ENCODE peak calls at places on chromosomes 6 and 20, in nine cellular contexts. One of them, this sample, is unnamed.
A peak's percentile ranks its signal among the peaks of the same experiment; 100 is the strongest.

GRCh38 chr6:131828080-131828479 is 20.3 kb downstream of the ENPP1 start:
- DNase-seq in lung: no peak
- DNase-seq in CD8-positive, alpha-beta T cell: no peak
- DNase-seq in kidney epithelial cell: no peak
- DNase-seq in fibroblast of gingiva: peak; percentile 36
- DNase-seq in ELR: peak; percentile 40
- DNase-seq in endothelial cell: no peak
- DNase-seq in GM13976: no peak
- DNase-seq in OCI-LY7: no peak
- DNase-seq in this sample: no peak

GRCh38 chr20:3814928-3815495 is 5.3 kb upstream of the AP5S1 start:
- DNase-seq in OCI-LY7: no peak
- DNase-seq in lung: no peak
- DNase-seq in fibroblast of gingiva: no peak
- DNase-seq in GM13976: no peak
- DNase-seq in kidney epithelial cell: no peak
- DNase-seq in ELR: no peak
- DNase-seq in CD8-positive, alpha-beta T cell: no peak
- DNase-seq in endothelial cell: no peak
- DNase-seq in this sample: no peak

GRCh38 chr20:60102665-60103210 is 144.5 kb downstream of the CDH26 start:
- DNase-seq in lung: no peak
- DNase-seq in CD8-positive, alpha-beta T cell: no peak
- DNase-seq in OCI-LY7: no peak
- DNase-seq in fibroblast of gingiva: no peak
- DNase-seq in kidney epithelial cell: no peak
- DNase-seq in endothelial cell: no peak
- DNase-seq in GM13976: no peak
- DNase-seq in ELR: peak; percentile 3
- DNase-seq in this sample: no peak

GRCh38 chr6:108187519-108187918 is 21.7 kb downstream of the NR2E1 start:
- DNase-seq in fibroblast of gingiva: no peak
- DNase-seq in endothelial cell: no peak
- DNase-seq in OCI-LY7: no peak
- DNase-seq in CD8-positive, alpha-beta T cell: no peak
- DNase-seq in kidney epithelial cell: no peak
- DNase-seq in ELR: no peak
- DNase-seq in GM13976: no peak
- DNase-seq in lung: no peak
- DNase-seq in this sample: no peak

GRCh38 chr6:161748535-161749386 is 474.9 kb upstream of the AGPAT4 start:
- DNase-seq in fibroblast of gingiva: peak; percentile 4
- DNase-seq in OCI-LY7: peak; percentile 19
- DNase-seq in GM13976: peak; percentile 22
- DNase-seq in kidney epithelial cell: no peak
- DNase-seq in endothelial cell: peak; percentile 85
- DNase-seq in CD8-positive, alpha-beta T cell: no peak
- DNase-seq in ELR: peak; percentile 38
- DNase-seq in lung: no peak
- DNase-seq in this sample: no peak

GRCh38 chr6:148405893-148406292 is 63.3 kb downstream of the SASH1 start:
- DNase-seq in OCI-LY7: no peak
- DNase-seq in endothelial cell: no peak
- DNase-seq in ELR: no peak
- DNase-seq in GM13976: no peak
- DNase-seq in lung: no peak
- DNase-seq in kidney epithelial cell: no peak
- DNase-seq in fibroblast of gingiva: no peak
- DNase-seq in CD8-positive, alpha-beta T cell: no peak
- DNase-seq in this sample: no peak

GRCh38 chr20:45340951-45341350 is 7.3 kb downstream of the SDC4 start:
- DNase-seq in GM13976: no peak
- DNase-seq in endothelial cell: no peak
- DNase-seq in CD8-positive, alpha-beta T cell: no peak
- DNase-seq in fibroblast of gingiva: no peak
- DNase-seq in OCI-LY7: no peak
- DNase-seq in kidney epithelial cell: no peak
- DNase-seq in ELR: no peak
- DNase-seq in lung: no peak
- DNase-seq in this sample: no peak

GRCh38 chr6:12804967-12805645 is 88.5 kb downstream of the PHACTR1 start:
- DNase-seq in GM13976: no peak
- DNase-seq in fibroblast of gingiva: no peak
- DNase-seq in ELR: peak; percentile 28
- DNase-seq in lung: no peak
- DNase-seq in kidney epithelial cell: no peak
- DNase-seq in OCI-LY7: no peak
- DNase-seq in endothelial cell: no peak
- DNase-seq in CD8-positive, alpha-beta T cell: no peak
- DNase-seq in this sample: no peak

GRCh38 chr6:41650120-41650519 is 11.9 kb downstream of the MDFI start:
- DNase-seq in kidney epithelial cell: no peak
- DNase-seq in GM13976: no peak
- DNase-seq in CD8-positive, alpha-beta T cell: no peak
- DNase-seq in ELR: no peak
- DNase-seq in lung: no peak
- DNase-seq in endothelial cell: no peak
- DNase-seq in fibroblast of gingiva: no peak
- DNase-seq in OCI-LY7: no peak
- DNase-seq in this sample: no peak

GRCh38 chr6:74504941-74505340 is 700.9 kb downstream of the COL12A1 start:
- DNase-seq in CD8-positive, alpha-beta T cell: no peak
- DNase-seq in lung: no peak
- DNase-seq in ELR: no peak
- DNase-seq in fibroblast of gingiva: no peak
- DNase-seq in OCI-LY7: no peak
- DNase-seq in endothelial cell: no peak
- DNase-seq in kidney epithelial cell: no peak
- DNase-seq in GM13976: no peak
- DNase-seq in this sample: no peak

GRCh38 chr6:27503436-27504030 is 30.6 kb upstream of the ZNF184 start:
- DNase-seq in ELR: peak; percentile 75
- DNase-seq in endothelial cell: peak; percentile 78
- DNase-seq in GM13976: no peak
- DNase-seq in kidney epithelial cell: no peak
- DNase-seq in OCI-LY7: peak; percentile 74
- DNase-seq in CD8-positive, alpha-beta T cell: peak; percentile 73
- DNase-seq in lung: peak; percentile 49
- DNase-seq in fibroblast of gingiva: peak; percentile 69
- DNase-seq in this sample: peak; percentile 52

GRCh38 chr6:142481466-142481865 is 179.7 kb downstream of the ADGRG6 start:
- DNase-seq in endothelial cell: no peak
- DNase-seq in ELR: no peak
- DNase-seq in OCI-LY7: no peak
- DNase-seq in GM13976: no peak
- DNase-seq in kidney epithelial cell: no peak
- DNase-seq in fibroblast of gingiva: no peak
- DNase-seq in CD8-positive, alpha-beta T cell: no peak
- DNase-seq in lung: no peak
- DNase-seq in this sample: no peak

GRCh38 chr20:33732166-33732970 is 572 bp downstream of the ZNF341 start:
- DNase-seq in ELR: peak; percentile 86
- DNase-seq in fibroblast of gingiva: peak; percentile 82
- DNase-seq in CD8-positive, alpha-beta T cell: peak; percentile 83
- DNase-seq in GM13976: peak; percentile 86
- DNase-seq in endothelial cell: no peak
- DNase-seq in kidney epithelial cell: no peak
- DNase-seq in lung: peak; percentile 91
- DNase-seq in OCI-LY7: peak; percentile 93
- DNase-seq in this sample: no peak

GRCh38 chr6:71822626-71823025 is 63.7 kb upstream of the RIMS1 start:
- DNase-seq in GM13976: no peak
- DNase-seq in fibroblast of gingiva: no peak
- DNase-seq in ELR: no peak
- DNase-seq in endothelial cell: no peak
- DNase-seq in kidney epithelial cell: no peak
- DNase-seq in OCI-LY7: no peak
- DNase-seq in lung: no peak
- DNase-seq in CD8-positive, alpha-beta T cell: no peak
- DNase-seq in this sample: no peak

GRCh38 chr6:152316024-152316423 is 321.1 kb downstream of the SYNE1 start:
- DNase-seq in endothelial cell: no peak
- DNase-seq in ELR: peak; percentile 83
- DNase-seq in GM13976: no peak
- DNase-seq in fibroblast of gingiva: peak; percentile 9
- DNase-seq in kidney epithelial cell: no peak
- DNase-seq in CD8-positive, alpha-beta T cell: no peak
- DNase-seq in lung: no peak
- DNase-seq in OCI-LY7: peak; percentile 20
- DNase-seq in this sample: peak; percentile 97

GRCh38 chr20:36064661-36065426 is 89.7 kb upstream of the EPB41L1 start:
- DNase-seq in OCI-LY7: peak; percentile 86
- DNase-seq in CD8-positive, alpha-beta T cell: peak; percentile 97
- DNase-seq in kidney epithelial cell: peak; percentile 84
- DNase-seq in GM13976: peak; percentile 99
- DNase-seq in lung: peak; percentile 98
- DNase-seq in endothelial cell: peak; percentile 98
- DNase-seq in fibroblast of gingiva: peak; percentile 85
- DNase-seq in ELR: peak; percentile 91
- DNase-seq in this sample: peak; percentile 83

GRCh38 chr20:63544958-63545516 is 2.5 kb downstream of the SRMS start:
- DNase-seq in lung: no peak
- DNase-seq in OCI-LY7: no peak
- DNase-seq in kidney epithelial cell: no peak
- DNase-seq in GM13976: no peak
- DNase-seq in CD8-positive, alpha-beta T cell: no peak
- DNase-seq in ELR: peak; percentile 81
- DNase-seq in endothelial cell: no peak
- DNase-seq in fibroblast of gingiva: no peak
- DNase-seq in this sample: peak; percentile 91

GRCh38 chr6:150528648-150529285 is 70.9 kb upstream of the PLEKHG1 start:
- DNase-seq in kidney epithelial cell: peak; percentile 58
- DNase-seq in fibroblast of gingiva: no peak
- DNase-seq in GM13976: no peak
- DNase-seq in CD8-positive, alpha-beta T cell: no peak
- DNase-seq in endothelial cell: peak; percentile 52
- DNase-seq in ELR: no peak
- DNase-seq in OCI-LY7: no peak
- DNase-seq in lung: no peak
- DNase-seq in this sample: peak; percentile 61